ENCODE peak calls at places on chromosomes 6 and 20, in six cellular contexts. J is foreskin keratinocyte; P is mammary epithelial cell; C is HepG2; B is heart left ventricle; H is naive thymus-derived CD4-positive, alpha-beta T cell. D is an unnamed sample.

GRCh38 chr6:36028088-36028886 is 679 bp downstream of the MAPK14 start:
- DNase-seq in J (peak; percentile 23), P (peak; percentile 27), C (peak; percentile 46), B (peak; percentile 24), H (peak; percentile 46), D (no peak)

GRCh38 chr20:33419140-33419974 is 18.0 kb upstream of the CDK5RAP1 start:
- DNase-seq in J (no peak), P (no peak), C (no peak), B (peak; percentile 87), H (no peak), D (no peak)

GRCh38 chr6:14550817-14551216 is 433.2 kb downstream of the CD83 start:
- DNase-seq in J (no peak), P (no peak), C (no peak), B (peak; percentile 51), H (no peak), D (no peak)

GRCh38 chr6:78483141-78483540 is 384.2 kb upstream of the IRAK1BP1 start:
- DNase-seq in J (no peak), P (no peak), C (no peak), B (no peak), H (no peak), D (no peak)

GRCh38 chr6:78619016-78619415 is 248.3 kb upstream of the IRAK1BP1 start:
- DNase-seq in J (no peak), P (no peak), C (no peak), B (no peak), H (no peak), D (no peak)

GRCh38 chr6:151659212-151659611 is 148.3 kb upstream of the ESR1 start:
- DNase-seq in J (no peak), P (no peak), C (no peak), B (no peak), H (no peak), D (no peak)

GRCh38 chr6:3194535-3195376 is 32.7 kb downstream of the TUBB2B start:
- DNase-seq in J (no peak), P (no peak), C (no peak), B (peak; percentile 59), H (no peak), D (no peak)

GRCh38 chr6:95094751-95095150 is 482.6 kb upstream of the MANEA start:
- DNase-seq in J (peak; percentile 82), P (peak; percentile 68), C (no peak), B (no peak), H (no peak), D (no peak)

GRCh38 chr6:157779705-157780604 is 43.1 kb upstream of the SNX9 start:
- DNase-seq in J (no peak), P (peak; percentile 41), C (no peak), B (no peak), H (no peak), D (no peak)

GRCh38 chr6:136846046-136846445 is 23.7 kb downstream of the PEX7 start:
- DNase-seq in J (peak; percentile 29), P (peak; percentile 29), C (peak; percentile 57), B (no peak), H (no peak), D (no peak)

GRCh38 chr6:111032493-111033140 is 50.8 kb downstream of the RPF2 start:
- DNase-seq in J (no peak), P (no peak), C (no peak), B (peak; percentile 15), H (no peak), D (no peak)

GRCh38 chr6:27617046-27617687 is 144.3 kb upstream of the ZNF184 start:
- DNase-seq in J (peak; percentile 56), P (peak; percentile 38), C (no peak), B (no peak), H (no peak), D (no peak)

GRCh38 chr6:128438311-128438916 is 82.0 kb downstream of the PTPRK start:
- DNase-seq in J (no peak), P (peak; percentile 11), C (no peak), B (no peak), H (no peak), D (no peak)

GRCh38 chr6:36788768-36789167 is 50.5 kb downstream of the CPNE5 start:
- DNase-seq in J (no peak), P (peak; percentile 20), C (peak; percentile 13), B (no peak), H (no peak), D (no peak)

GRCh38 chr20:57199656-57200405 is 66.6 kb downstream of the BMP7 start:
- DNase-seq in J (no peak), P (no peak), C (no peak), B (no peak), H (no peak), D (no peak)

GRCh38 chr20:63708301-63709148 is 686 bp downstream of the ZGPAT start:
- DNase-seq in J (no peak), P (peak; percentile 37), C (no peak), B (peak; percentile 12), H (no peak), D (no peak)

GRCh38 chr20:10218536-10219451 is at the start of gene SNAP25:
- DNase-seq in J (peak; percentile 31), P (peak; percentile 47), C (no peak), B (peak; percentile 9), H (peak; percentile 35), D (peak; percentile 20)

GRCh38 chr6:160129886-160130615 is 8.4 kb downstream of the SLC22A1 start:
- DNase-seq in J (no peak), P (no peak), C (no peak), B (no peak), H (no peak), D (no peak)

GRCh38 chr20:41028359-41029149 is at the start of gene TOP1:
- DNase-seq in J (peak; percentile 98), P (peak; percentile 99), C (peak; percentile 100), B (peak; percentile 100), H (peak; percentile 99), D (peak; percentile 100)

GRCh38 chr6:36793296-36793912 is 45.8 kb downstream of the CPNE5 start:
- DNase-seq in J (no peak), P (no peak), C (no peak), B (no peak), H (no peak), D (no peak)

GRCh38 chr6:75566137-75566767 is 35.4 kb upstream of the SENP6 start:
- DNase-seq in J (no peak), P (no peak), C (no peak), B (no peak), H (no peak), D (no peak)

GRCh38 chr6:13766201-13766634 is 48.1 kb downstream of the MCUR1 start:
- DNase-seq in J (peak; percentile 68), P (peak; percentile 54), C (no peak), B (no peak), H (no peak), D (no peak)

GRCh38 chr6:1589208-1589607 is 20.5 kb upstream of the FOXC1 start:
- DNase-seq in J (no peak), P (no peak), C (peak; percentile 54), B (no peak), H (no peak), D (no peak)

GRCh38 chr6:1592852-1593251 is 16.9 kb upstream of the FOXC1 start:
- DNase-seq in J (no peak), P (no peak), C (no peak), B (no peak), H (no peak), D (no peak)

GRCh38 chr6:1591926-1592325 is 17.8 kb upstream of the FOXC1 start:
- DNase-seq in J (no peak), P (no peak), C (no peak), B (peak; percentile 0), H (no peak), D (no peak)

GRCh38 chr6:1590580-1590979 is 19.1 kb upstream of the FOXC1 start:
- DNase-seq in J (no peak), P (no peak), C (no peak), B (no peak), H (no peak), D (no peak)

GRCh38 chr6:1591243-1591642 is 18.5 kb upstream of the FOXC1 start:
- DNase-seq in J (no peak), P (no peak), C (no peak), B (no peak), H (no peak), D (no peak)
- H3K27me3 ChIP-seq in J (peaks cover 61% of the 10 kb centered on the region), P (no peaks in the 10 kb centered on the region), C (peaks cover 11% of the 10 kb centered on the region), B (peaks cover 28% of the 10 kb centered on the region), H (no peaks in the 10 kb centered on the region), D (peaks cover 12% of the 10 kb centered on the region)

DNA sequence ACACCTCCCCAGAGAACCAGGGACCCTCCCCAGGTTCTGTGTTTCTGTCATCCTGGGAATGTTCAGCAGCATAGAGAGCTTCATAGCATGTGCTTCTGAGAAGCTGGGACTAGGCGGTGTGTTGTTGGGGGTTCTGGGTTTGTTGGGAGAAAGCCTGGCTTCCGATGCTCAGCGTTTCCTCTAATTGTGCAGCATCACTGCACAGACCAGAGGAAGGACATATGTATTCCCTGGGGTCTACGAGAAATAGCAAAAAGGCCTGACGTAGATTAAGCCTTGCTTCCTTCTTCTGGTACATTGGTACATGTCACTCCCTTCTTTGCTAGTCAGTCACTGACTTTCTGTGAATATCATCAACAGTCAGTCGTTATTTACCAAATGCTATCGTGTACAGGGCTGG is 96.9 kb upstream of the SGK1 start:
- DNase-seq in J (no peak), P (no peak), C (no peak), B (peak; percentile 45), H (no peak), D (no peak)
- H3K4me1 ChIP-seq in J (no peaks in the 10 kb centered on the region), P (no peaks in the 10 kb centered on the region), C (no peaks in the 10 kb centered on the region), B (peaks cover 7% of the 10 kb centered on the region), H (no peaks in the 10 kb centered on the region), D (no peaks in the 10 kb centered on the region)

DNA sequence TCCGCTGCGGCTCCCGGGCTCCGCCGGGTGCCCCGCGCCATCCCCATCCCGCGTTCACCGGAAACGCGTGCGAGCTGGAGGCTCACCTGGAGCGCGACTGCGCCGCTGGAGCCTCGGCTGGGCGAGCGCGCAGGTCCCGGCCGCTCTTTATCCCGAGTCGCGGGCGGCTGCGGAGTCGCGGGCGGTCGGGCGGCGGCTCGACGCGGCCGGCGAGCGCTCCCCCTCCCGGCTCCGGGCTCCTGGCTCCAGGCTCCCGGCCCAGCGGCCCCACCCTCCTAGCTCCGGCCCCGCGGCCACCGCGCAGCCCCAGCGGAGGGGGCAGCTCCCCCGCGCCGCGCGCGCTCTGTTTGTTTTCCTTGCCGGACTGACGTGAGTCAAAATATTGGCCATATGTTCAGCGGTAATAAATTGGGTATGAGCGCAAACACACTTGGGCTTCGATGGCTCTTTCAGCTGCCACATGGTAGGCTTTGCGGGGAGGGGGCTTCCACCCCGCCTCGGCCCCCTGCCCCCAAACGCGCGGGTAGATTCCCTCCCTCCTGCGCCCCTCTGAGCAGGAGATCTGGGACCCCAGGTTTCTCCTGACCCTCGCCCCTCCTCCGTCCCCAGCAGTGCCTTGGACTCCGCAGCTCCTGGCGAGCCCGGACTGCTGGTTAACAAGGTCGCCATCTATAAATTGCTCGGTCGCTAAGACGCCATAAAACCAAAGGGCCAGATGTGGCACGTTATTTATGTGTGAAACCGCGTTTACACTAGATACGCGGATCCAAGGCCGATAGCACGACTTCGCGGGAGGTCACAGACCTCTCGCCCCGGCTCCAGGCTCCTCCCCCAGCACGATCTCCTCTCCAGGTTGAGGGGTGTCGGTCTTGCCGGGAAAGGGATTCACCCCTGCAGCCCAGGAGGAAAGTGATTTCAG is 8.9 kb upstream of the NKX2-2 start:
- DNase-seq in J (no peak), P (no peak), C (no peak), B (no peak), H (no peak), D (no peak)
- H3K27me3 ChIP-seq in J (peaks cover 97% of the 10 kb centered on the region), P (peaks cover 56% of the 10 kb centered on the region), C (peaks cover 35% of the 10 kb centered on the region), B (peaks cover 92% of the 10 kb centered on the region), H (no peaks in the 10 kb centered on the region), D (peaks cover 52% of the 10 kb centered on the region)

DNA sequence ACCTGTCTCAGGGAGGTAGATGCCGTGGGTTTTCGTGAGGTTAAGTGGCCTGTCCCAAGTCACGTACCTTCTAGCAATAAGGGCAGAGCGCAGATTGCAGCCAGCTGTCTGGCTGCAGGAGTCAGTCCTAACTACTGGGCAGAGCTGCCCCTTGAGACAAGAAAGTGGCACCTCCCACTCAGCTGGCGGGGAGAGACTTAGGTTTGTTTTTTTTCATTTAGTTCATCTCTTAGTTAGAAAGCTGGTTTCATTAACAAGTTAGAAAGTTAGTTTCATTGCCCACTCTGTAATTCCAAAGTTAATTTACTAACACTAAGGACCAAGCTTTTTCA is 230.2 kb downstream of the ZMYND8 start:
- DNase-seq in J (no peak), P (no peak), C (no peak), B (no peak), H (no peak), D (no peak)
- H3K4me1 ChIP-seq in J (peaks cover 37% of the 10 kb centered on the region), P (peaks cover 35% of the 10 kb centered on the region), C (no peaks in the 10 kb centered on the region), B (peaks cover 27% of the 10 kb centered on the region), H (no peaks in the 10 kb centered on the region), D (no peaks in the 10 kb centered on the region)